ENCODE peak calls at places on chromosome 3, in seven cellular contexts. N is left lung; U is kidney tubule cell; A is osteocyte; Z is kidney; D is NCI-H1105 treated with DMSO at 0.1 percent for 48 hours; L is naive thymus-derived CD4-positive, alpha-beta T cell. S is an unnamed sample.

GRCh38 chr3:138935864-138936762 is 10.8 kb downstream of the FOXL2 start:
- DNase-seq in Z (peak), A (no peak), D (peak), L (peak), N (peak), U (peak), S (peak)

GRCh38 chr3:140376136-140376889 is 301.6 kb upstream of the TRIM42 start:
- DNase-seq in U (no peak), L (no peak), D (no peak), A (no peak), N (no peak), Z (no peak), S (no peak)

GRCh38 chr3:53320697-53321096 is 26.6 kb downstream of the DCP1A start:
- DNase-seq in L (no peak), N (no peak), Z (no peak), D (no peak), U (no peak), A (no peak), S (no peak)

GRCh38 chr3:170007031-170007663 is 30.6 kb upstream of the GPR160 start:
- DNase-seq in L (peak), N (peak), A (no peak), U (peak), D (no peak), Z (no peak), S (peak)

GRCh38 chr3:123201557-123202427 is at the start of gene SEC22A:
- DNase-seq in A (peak), N (peak), Z (peak), U (peak), L (peak), D (peak), S (peak)

GRCh38 chr3:20225769-20226168 is 39.8 kb upstream of the SGO1 start:
- DNase-seq in U (peak), A (no peak), D (peak), N (no peak), L (no peak), Z (no peak), S (peak)

GRCh38 chr3:197494366-197495058 is 61.3 kb downstream of the BDH1 start:
- DNase-seq in Z (no peak), L (no peak), U (peak), A (no peak), N (no peak), D (no peak), S (no peak)

GRCh38 chr3:188754286-188754685 is 417.5 kb upstream of the TPRG1 start:
- DNase-seq in D (no peak), U (no peak), Z (no peak), N (no peak), L (no peak), A (no peak), S (no peak)

GRCh38 chr3:141644931-141645330 is 93.2 kb upstream of the RNF7 start:
- DNase-seq in L (peak), U (peak), D (peak), N (peak), Z (peak), A (no peak), S (peak)

GRCh38 chr3:105999856-106000255 is 131.0 kb upstream of the CBLB start:
- DNase-seq in U (no peak), D (no peak), L (no peak), A (no peak), Z (no peak), N (no peak), S (no peak)

GRCh38 chr3:74415731-74416130 is 198.7 kb downstream of the CNTN3 start:
- DNase-seq in N (no peak), U (no peak), D (no peak), Z (no peak), L (no peak), A (no peak), S (no peak)

GRCh38 chr3:194617827-194618226 is 15.4 kb downstream of the TMEM44 start:
- DNase-seq in N (no peak), L (no peak), Z (no peak), A (no peak), D (no peak), U (peak), S (peak)

GRCh38 chr3:169508426-169508825 is 155.1 kb downstream of the MECOM start:
- DNase-seq in D (no peak), N (no peak), A (no peak), L (no peak), U (no peak), Z (no peak), S (no peak)

GRCh38 chr3:32018723-32019564 is 37.4 kb downstream of the ZNF860 start:
- DNase-seq in U (peak), L (no peak), D (peak), A (no peak), N (no peak), Z (no peak), S (peak)

GRCh38 chr3:105238367-105238766 is 128.3 kb upstream of the ALCAM start:
- DNase-seq in L (no peak), U (no peak), A (no peak), N (no peak), D (no peak), Z (no peak), S (no peak)

GRCh38 chr3:8482263-8482662 is 19.4 kb upstream of the LMCD1 start:
- DNase-seq in Z (no peak), L (no peak), N (no peak), U (no peak), A (no peak), D (no peak), S (peak)

GRCh38 chr3:149000207-149000745 is 8.9 kb downstream of the GYG1 start:
- DNase-seq in D (no peak), L (no peak), U (no peak), N (no peak), A (no peak), Z (no peak), S (no peak)

GRCh38 chr3:195221015-195221853 is 49.7 kb downstream of the XXYLT1 start:
- DNase-seq in N (peak), D (no peak), U (no peak), Z (no peak), L (no peak), A (peak), S (peak)

GRCh38 chr3:49378249-49378899 is 20.2 kb upstream of the GPX1 start:
- DNase-seq in U (peak), L (no peak), D (no peak), Z (peak), N (peak), A (peak), S (peak)

GRCh38 chr3:141280086-141280485 is 48.5 kb downstream of the PXYLP1 start:
- DNase-seq in L (no peak), U (peak), A (peak), D (no peak), Z (no peak), N (no peak), S (peak)

GRCh38 chr3:194150252-194150934 is 14.4 kb downstream of the HES1 start:
- DNase-seq in N (no peak), Z (no peak), U (no peak), A (no peak), L (no peak), D (no peak), S (peak)

GRCh38 chr3:37144806-37145205 is 29.6 kb downstream of the LRRFIP2 start:
- DNase-seq in L (no peak), A (no peak), U (peak), Z (no peak), N (no peak), D (no peak), S (peak)

GRCh38 chr3:123096126-123096525 is 29.3 kb downstream of the PDIA5 start:
- DNase-seq in D (no peak), N (no peak), L (no peak), A (no peak), U (no peak), Z (no peak), S (no peak)

GRCh38 chr3:52029053-52029452 is 27.3 kb downstream of the DUSP7 start:
- DNase-seq in N (no peak), A (no peak), D (no peak), L (no peak), U (no peak), Z (no peak), S (no peak)

GRCh38 chr3:132268956-132269355 is 48.3 kb upstream of the ACP3 start:
- DNase-seq in Z (no peak), U (peak), N (no peak), L (no peak), A (no peak), D (no peak), S (peak)

GRCh38 chr3:60754617-60755016 is 496.6 kb downstream of the FHIT start:
- DNase-seq in N (no peak), A (no peak), L (no peak), Z (no peak), U (no peak), D (no peak), S (no peak)

GRCh38 chr3:157088506-157089454 is 71.2 kb downstream of the CCNL1 start:
- DNase-seq in U (peak), Z (peak), N (peak), L (peak), A (peak), D (no peak), S (peak)

GRCh38 chr3:122021811-122022401 is at the start of gene ILDR1:
- DNase-seq in N (peak), A (no peak), Z (peak), U (peak), L (no peak), D (peak), S (no peak)